ENCODE peak calls at places on chromosome 1, in seven cellular contexts. One of them, this sample, is unnamed.

GRCh38 chr1:189409774-189410173 is 1067.9 kb downstream of the BRINP3 start:
- DNase-seq in NCI-H1417: no peak
- DNase-seq in fibroblast of lung: peak
- DNase-seq in CD8-positive, alpha-beta memory T cell: no peak
- DNase-seq in GM12865: no peak
- DNase-seq in H7: no peak
- DNase-seq in substantia nigra: no peak
- DNase-seq in this sample: no peak

GRCh38 chr1:18662286-18662639 is 31.6 kb downstream of the PAX7 start:
- DNase-seq in H7: no peak
- DNase-seq in GM12865: no peak
- DNase-seq in substantia nigra: no peak
- DNase-seq in fibroblast of lung: no peak
- DNase-seq in NCI-H1417: no peak
- DNase-seq in CD8-positive, alpha-beta memory T cell: no peak
- DNase-seq in this sample: no peak

GRCh38 chr1:54376085-54377039 is 29.8 kb downstream of the SSBP3 start:
- DNase-seq in CD8-positive, alpha-beta memory T cell: no peak
- DNase-seq in fibroblast of lung: no peak
- DNase-seq in substantia nigra: no peak
- DNase-seq in H7: no peak
- DNase-seq in GM12865: peak
- DNase-seq in NCI-H1417: no peak
- DNase-seq in this sample: no peak

GRCh38 chr1:246595146-246595545 is 28.9 kb downstream of the CNST start:
- DNase-seq in CD8-positive, alpha-beta memory T cell: no peak
- DNase-seq in NCI-H1417: no peak
- DNase-seq in fibroblast of lung: no peak
- DNase-seq in GM12865: no peak
- DNase-seq in substantia nigra: no peak
- DNase-seq in H7: no peak
- DNase-seq in this sample: no peak

GRCh38 chr1:19156676-19157075 is 53.4 kb downstream of the UBR4 start:
- DNase-seq in H7: no peak
- DNase-seq in fibroblast of lung: peak
- DNase-seq in NCI-H1417: no peak
- DNase-seq in substantia nigra: no peak
- DNase-seq in CD8-positive, alpha-beta memory T cell: no peak
- DNase-seq in GM12865: no peak
- DNase-seq in this sample: peak

GRCh38 chr1:244384066-244384465 is 67.6 kb downstream of the ADSS2 start:
- DNase-seq in H7: no peak
- DNase-seq in GM12865: no peak
- DNase-seq in NCI-H1417: no peak
- DNase-seq in substantia nigra: no peak
- DNase-seq in fibroblast of lung: no peak
- DNase-seq in CD8-positive, alpha-beta memory T cell: no peak
- DNase-seq in this sample: no peak

GRCh38 chr1:201918343-201918742 is 28.0 kb downstream of the LMOD1 start:
- DNase-seq in fibroblast of lung: no peak
- DNase-seq in CD8-positive, alpha-beta memory T cell: no peak
- DNase-seq in substantia nigra: no peak
- DNase-seq in H7: no peak
- DNase-seq in NCI-H1417: no peak
- DNase-seq in GM12865: no peak
- DNase-seq in this sample: no peak

GRCh38 chr1:94022471-94023189 is 98.3 kb downstream of the ABCA4 start:
- DNase-seq in fibroblast of lung: peak
- DNase-seq in H7: no peak
- DNase-seq in substantia nigra: no peak
- DNase-seq in GM12865: no peak
- DNase-seq in NCI-H1417: no peak
- DNase-seq in CD8-positive, alpha-beta memory T cell: no peak
- DNase-seq in this sample: peak

GRCh38 chr1:155979525-155980343 is 1.4 kb upstream of the ARHGEF2 start:
- DNase-seq in substantia nigra: no peak
- DNase-seq in fibroblast of lung: no peak
- DNase-seq in NCI-H1417: no peak
- DNase-seq in H7: peak
- DNase-seq in CD8-positive, alpha-beta memory T cell: no peak
- DNase-seq in GM12865: peak
- DNase-seq in this sample: no peak

GRCh38 chr1:226128487-226129075 is 58.0 kb downstream of the ACBD3 start:
- DNase-seq in NCI-H1417: no peak
- DNase-seq in GM12865: no peak
- DNase-seq in H7: peak
- DNase-seq in CD8-positive, alpha-beta memory T cell: no peak
- DNase-seq in substantia nigra: no peak
- DNase-seq in fibroblast of lung: peak
- DNase-seq in this sample: peak

GRCh38 chr1:17725084-17725718 is 29.9 kb upstream of the ACTL8 start:
- DNase-seq in fibroblast of lung: no peak
- DNase-seq in H7: no peak
- DNase-seq in GM12865: no peak
- DNase-seq in NCI-H1417: peak
- DNase-seq in substantia nigra: no peak
- DNase-seq in CD8-positive, alpha-beta memory T cell: no peak
- DNase-seq in this sample: no peak

This sample was measured in mesenchymal stem cell.